ENCODE peak calls at places on chromosomes 11 and 22, in seven cellular contexts. S is posterior vena cava; I is AG10803; T is HCT116; V is 8988T; D is HepG2; Z is stimulated activated CD4-positive, alpha-beta T cell treated with anti-CD3 and anti-CD28 coated beads, Interleukin-4, amount 100 ng/mL, for 1 hour. F is an unnamed sample.

GRCh38 chr22:35900483-35901168 is 128.0 kb downstream of the RBFOX2 start:
- DNase-seq in S (no peak), I (peak; percentile 55), T (peak; percentile 28), V (peak; percentile 11), D (no peak), Z (no peak), F (no peak)

GRCh38 chr11:10893713-10894112 is 35.9 kb upstream of the ZBED5 start:
- DNase-seq in S (no peak), I (peak; percentile 79), T (no peak), V (no peak), D (peak; percentile 50), Z (no peak), F (no peak)

GRCh38 chr11:121936781-121937447 is 179.1 kb downstream of the BLID start:
- DNase-seq in S (no peak), I (peak; percentile 76), T (no peak), V (no peak), D (no peak), Z (no peak), F (no peak)

GRCh38 chr22:36294801-36295200 is 41.9 kb downstream of the APOL1 start:
- DNase-seq in S (peak; percentile 76), I (no peak), T (no peak), V (no peak), D (no peak), Z (no peak), F (no peak)

GRCh38 chr11:116913000-116913399 is 75.6 kb upstream of the APOA1 start:
- DNase-seq in S (no peak), I (peak; percentile 73), T (no peak), V (no peak), D (no peak), Z (no peak), F (no peak)

GRCh38 chr11:75898871-75899270 is 83.9 kb downstream of the UVRAG start:
- DNase-seq in S (no peak), I (no peak), T (no peak), V (no peak), D (no peak), Z (no peak), F (no peak)

GRCh38 chr11:124113890-124114289 is 1.4 kb upstream of the VWA5A start:
- DNase-seq in S (no peak), I (no peak), T (no peak), V (no peak), D (no peak), Z (no peak), F (no peak)

GRCh38 chr11:111860257-111860656 is 11.1 kb downstream of the ALG9 start:
- DNase-seq in S (no peak), I (no peak), T (no peak), V (no peak), D (no peak), Z (no peak), F (no peak)

GRCh38 chr11:73393479-73394415 is 17.5 kb downstream of the RELT start:
- DNase-seq in S (peak; percentile 91), I (peak; percentile 79), T (peak; percentile 41), V (peak; percentile 97), D (peak; percentile 65), Z (peak; percentile 65), F (peak; percentile 80)

GRCh38 chr22:27749597-27750225 is 51.8 kb downstream of the MN1 start:
- DNase-seq in S (peak; percentile 73), I (peak; percentile 69), T (no peak), V (no peak), D (no peak), Z (no peak), F (peak; percentile 67)

GRCh38 chr22:24878969-24879368 is 67.5 kb downstream of the LHFPL7 start:
- DNase-seq in S (no peak), I (no peak), T (no peak), V (no peak), D (no peak), Z (no peak), F (no peak)

GRCh38 chr11:76067099-76067498 is 139.2 kb downstream of the WNT11 start:
- DNase-seq in S (no peak), I (peak; percentile 29), T (no peak), V (no peak), D (no peak), Z (no peak), F (no peak)

GRCh38 chr11:65095974-65096806 is at the start of gene VPS51:
- DNase-seq in S (peak; percentile 96), I (peak; percentile 89), T (peak; percentile 88), V (peak; percentile 94), D (peak; percentile 87), Z (peak; percentile 81), F (peak; percentile 92)

GRCh38 chr11:45925550-45925949 is 3.1 kb downstream of the LARGE2 start:
- DNase-seq in S (peak; percentile 5), I (no peak), T (no peak), V (no peak), D (no peak), Z (no peak), F (no peak)

GRCh38 chr22:25165785-25166184 is 33.9 kb upstream of the CRYBB3 start:
- DNase-seq in S (no peak), I (no peak), T (no peak), V (no peak), D (no peak), Z (no peak), F (no peak)

GRCh38 chr11:34359548-34359891 is 1.7 kb upstream of the ABTB2 start:
- DNase-seq in S (no peak), I (no peak), T (peak; percentile 21), V (no peak), D (no peak), Z (no peak), F (no peak)

GRCh38 chr11:110079726-110080125 is 13.5 kb upstream of the ZC3H12C start:
- DNase-seq in S (no peak), I (no peak), T (no peak), V (no peak), D (no peak), Z (no peak), F (no peak)

GRCh38 chr11:62073061-62073460 is 50.8 kb upstream of the INCENP start:
- DNase-seq in S (no peak), I (no peak), T (no peak), V (no peak), D (no peak), Z (no peak), F (no peak)

GRCh38 chr11:63837027-63837688 is 1.8 kb upstream of the MARK2 start:
- DNase-seq in S (peak; percentile 83), I (peak; percentile 65), T (peak; percentile 68), V (peak; percentile 93), D (peak; percentile 77), Z (peak; percentile 68), F (peak; percentile 78)

GRCh38 chr11:67268036-67268683 is 1.9 kb downstream of the GRK2 start:
- DNase-seq in S (peak; percentile 81), I (no peak), T (no peak), V (no peak), D (no peak), Z (peak; percentile 58), F (no peak)

GRCh38 chr11:34468209-34468841 is 29.6 kb downstream of the CAT start:
- DNase-seq in S (no peak), I (peak; percentile 12), T (peak; percentile 28), V (no peak), D (peak; percentile 30), Z (peak; percentile 40), F (no peak)

GRCh38 chr22:40116496-40117200 is 61.1 kb upstream of the TNRC6B start:
- DNase-seq in S (no peak), I (no peak), T (no peak), V (no peak), D (no peak), Z (no peak), F (no peak)

GRCh38 chr22:19959587-19960490 is 18.2 kb upstream of the TXNRD2 start:
- DNase-seq in S (no peak), I (no peak), T (no peak), V (no peak), D (no peak), Z (no peak), F (no peak)

GRCh38 chr11:118572914-118573550 is 823 bp downstream of the ARCN1 start:
- DNase-seq in S (no peak), I (peak; percentile 56), T (peak; percentile 8), V (no peak), D (peak; percentile 27), Z (no peak), F (no peak)

GRCh38 chr11:125401746-125402145 is 94.3 kb downstream of the FEZ1 start:
- DNase-seq in S (peak; percentile 80), I (peak; percentile 37), T (no peak), V (no peak), D (no peak), Z (no peak), F (peak; percentile 75)

GRCh38 chr11:10770626-10771254 is 19.7 kb downstream of the CTR9 start:
- DNase-seq in S (no peak), I (peak; percentile 46), T (peak; percentile 29), V (peak; percentile 38), D (peak; percentile 33), Z (peak; percentile 30), F (no peak)

GRCh38 chr11:113690619-113691569 is 15.2 kb downstream of the TMPRSS5 start:
- DNase-seq in S (no peak), I (peak; percentile 62), T (peak; percentile 76), V (peak; percentile 88), D (peak; percentile 13), Z (peak; percentile 9), F (peak; percentile 64)

GRCh38 chr11:100918551-100919500 is 210.8 kb downstream of the PGR start:
- DNase-seq in S (no peak), I (no peak), T (no peak), V (no peak), D (no peak), Z (no peak), F (no peak)

GRCh38 chr11:128859563-128860441 is 7.3 kb downstream of the KCNJ1 start:
- DNase-seq in S (peak; percentile 92), I (peak; percentile 9), T (peak; percentile 68), V (peak; percentile 65), D (peak; percentile 35), Z (peak; percentile 73), F (peak; percentile 89)

GRCh38 chr22:27846910-27847309 is 45.4 kb upstream of the MN1 start:
- DNase-seq in S (no peak), I (no peak), T (no peak), V (no peak), D (no peak), Z (no peak), F (no peak)

GRCh38 chr11:37378989-37379388 is 781.0 kb upstream of the RAG2 start:
- DNase-seq in S (no peak), I (no peak), T (no peak), V (no peak), D (no peak), Z (no peak), F (no peak)

GRCh38 chr11:120807414-120808150 is 216.3 kb upstream of the TBCEL start:
- DNase-seq in S (no peak), I (peak; percentile 74), T (no peak), V (peak; percentile 81), D (peak; percentile 60), Z (no peak), F (no peak)

GRCh38 chr11:130449996-130450419 is 1.6 kb downstream of the ADAMTS15 start:
- DNase-seq in S (peak; percentile 96), I (peak; percentile 39), T (no peak), V (no peak), D (no peak), Z (no peak), F (peak; percentile 90)

GRCh38 chr11:118415739-118416068 is 14.3 kb downstream of the ATP5MG start:
- DNase-seq in S (no peak), I (peak; percentile 97), T (peak; percentile 33), V (peak; percentile 32), D (no peak), Z (no peak), F (no peak)

GRCh38 chr11:832529-833113 is at the start of gene CD151:
- DNase-seq in S (no peak), I (peak; percentile 50), T (no peak), V (no peak), D (no peak), Z (peak; percentile 63), F (peak; percentile 84)

GRCh38 chr11:76803811-76804600 is 20.9 kb downstream of the TSKU start:
- DNase-seq in S (peak; percentile 81), I (peak; percentile 58), T (no peak), V (no peak), D (no peak), Z (peak; percentile 64), F (no peak)